ENCODE peak calls at places on chromosomes 11 and 22, in nine cellular contexts. P, F, O, R, Y, D, C, I and A are unnamed samples.

GRCh38 chr11:123584737-123585136 is 69.7 kb downstream of the SCN3B start:
- DNase-seq in P (no peak), F (no peak), O (no peak), R (no peak), Y (no peak), D (no peak), C (no peak), I (no peak), A (no peak)

GRCh38 chr22:50269573-50270301 is 443 bp downstream of the MAPK11 start:
- DNase-seq in P (no peak), F (no peak), O (no peak), R (peak), Y (no peak), D (no peak), C (peak), I (no peak), A (no peak)

GRCh38 chr11:23313001-23313400 is 452.7 kb upstream of the CCDC179 start:
- DNase-seq in P (no peak), F (no peak), O (no peak), R (no peak), Y (peak), D (no peak), C (no peak), I (no peak), A (no peak)

GRCh38 chr22:29073618-29074275 is 912 bp downstream of the KREMEN1 start:
- DNase-seq in P (no peak), F (no peak), O (no peak), R (peak), Y (peak), D (no peak), C (peak), I (no peak), A (no peak)

GRCh38 chr11:10930961-10931760 is 73.3 kb upstream of the ZBED5 start:
- DNase-seq in P (no peak), F (no peak), O (peak), R (peak), Y (peak), D (peak), C (peak), I (peak), A (no peak)

GRCh38 chr11:4025957-4026324 is 68.7 kb upstream of the RRM1 start:
- DNase-seq in P (no peak), F (no peak), O (no peak), R (no peak), Y (peak), D (no peak), C (no peak), I (no peak), A (no peak)

GRCh38 chr11:118265954-118266353 is 1.9 kb upstream of the MPZL2 start:
- DNase-seq in P (no peak), F (no peak), O (no peak), R (no peak), Y (no peak), D (no peak), C (no peak), I (no peak), A (no peak)

GRCh38 chr11:66081505-66081904 is 11.4 kb downstream of the PACS1 start:
- DNase-seq in P (peak), F (peak), O (no peak), R (peak), Y (peak), D (peak), C (peak), I (peak), A (no peak)